ENCODE peak calls at places on chromosomes 2 and 18, in six cellular contexts. One of them, this sample, is unnamed.

GRCh38 chr2:241168366-241168765 is 18.1 kb downstream of the PPP1R7 start:
- DNase-seq in mucosa of descending colon: no peak
- DNase-seq in bronchial epithelial cell: no peak
- DNase-seq in psoas muscle: no peak
- DNase-seq in BJ: no peak
- DNase-seq in fibroblast of mammary gland: no peak
- DNase-seq in this sample: no peak

GRCh38 chr18:10053861-10054260 is 140.0 kb downstream of the VAPA start:
- DNase-seq in mucosa of descending colon: no peak
- DNase-seq in bronchial epithelial cell: no peak
- DNase-seq in psoas muscle: no peak
- DNase-seq in BJ: no peak
- DNase-seq in fibroblast of mammary gland: no peak
- DNase-seq in this sample: no peak

GRCh38 chr2:229674830-229675530 is 39.4 kb downstream of the DNER start:
- DNase-seq in mucosa of descending colon: no peak
- DNase-seq in bronchial epithelial cell: no peak
- DNase-seq in psoas muscle: no peak
- DNase-seq in BJ: no peak
- DNase-seq in fibroblast of mammary gland: no peak
- DNase-seq in this sample: no peak

GRCh38 chr2:47262657-47263056 is 107.5 kb upstream of the STPG4 start:
- DNase-seq in mucosa of descending colon: no peak
- DNase-seq in bronchial epithelial cell: no peak
- DNase-seq in psoas muscle: no peak
- DNase-seq in BJ: no peak
- DNase-seq in fibroblast of mammary gland: no peak
- DNase-seq in this sample: no peak

GRCh38 chr2:189222440-189222839 is 42.9 kb upstream of the COL5A2 start:
- DNase-seq in mucosa of descending colon: peak
- DNase-seq in bronchial epithelial cell: peak
- DNase-seq in psoas muscle: no peak
- DNase-seq in BJ: no peak
- DNase-seq in fibroblast of mammary gland: peak
- DNase-seq in this sample: peak

GRCh38 chr2:213188971-213189899 is 37.8 kb upstream of the IKZF2 start:
- DNase-seq in mucosa of descending colon: no peak
- DNase-seq in bronchial epithelial cell: no peak
- DNase-seq in psoas muscle: no peak
- DNase-seq in BJ: no peak
- DNase-seq in fibroblast of mammary gland: peak
- DNase-seq in this sample: no peak

GRCh38 chr2:65045651-65046050 is 10.6 kb upstream of the CEP68 start:
- DNase-seq in mucosa of descending colon: no peak
- DNase-seq in bronchial epithelial cell: no peak
- DNase-seq in psoas muscle: no peak
- DNase-seq in BJ: no peak
- DNase-seq in fibroblast of mammary gland: peak
- DNase-seq in this sample: no peak

GRCh38 chr18:67553471-67553870 is 37.0 kb upstream of the DSEL start:
- DNase-seq in mucosa of descending colon: no peak
- DNase-seq in bronchial epithelial cell: no peak
- DNase-seq in psoas muscle: no peak
- DNase-seq in BJ: no peak
- DNase-seq in fibroblast of mammary gland: no peak
- DNase-seq in this sample: no peak

GRCh38 chr18:23503967-23504352 is 649 bp downstream of the RMC1 start:
- DNase-seq in mucosa of descending colon: no peak
- DNase-seq in bronchial epithelial cell: no peak
- DNase-seq in psoas muscle: no peak
- DNase-seq in BJ: no peak
- DNase-seq in fibroblast of mammary gland: no peak
- DNase-seq in this sample: no peak

GRCh38 chr18:29161429-29161828 is 984.5 kb upstream of the CDH2 start:
- DNase-seq in mucosa of descending colon: no peak
- DNase-seq in bronchial epithelial cell: peak
- DNase-seq in psoas muscle: no peak
- DNase-seq in BJ: no peak
- DNase-seq in fibroblast of mammary gland: no peak
- DNase-seq in this sample: no peak

GRCh38 chr2:71935291-71935848 is 212.3 kb downstream of the CYP26B1 start:
- DNase-seq in mucosa of descending colon: no peak
- DNase-seq in bronchial epithelial cell: no peak
- DNase-seq in psoas muscle: peak
- DNase-seq in BJ: peak
- DNase-seq in fibroblast of mammary gland: peak
- DNase-seq in this sample: peak

GRCh38 chr2:449246-450067 is 161.6 kb upstream of the ALKAL2 start:
- DNase-seq in mucosa of descending colon: no peak
- DNase-seq in bronchial epithelial cell: no peak
- DNase-seq in psoas muscle: no peak
- DNase-seq in BJ: no peak
- DNase-seq in fibroblast of mammary gland: no peak
- DNase-seq in this sample: no peak

GRCh38 chr2:1162768-1163584 is 212.3 kb downstream of the SNTG2 start:
- DNase-seq in mucosa of descending colon: no peak
- DNase-seq in bronchial epithelial cell: no peak
- DNase-seq in psoas muscle: no peak
- DNase-seq in BJ: no peak
- DNase-seq in fibroblast of mammary gland: no peak
- DNase-seq in this sample: no peak

GRCh38 chr2:224062481-224063307 is 23.6 kb upstream of the SERPINE2 start:
- DNase-seq in mucosa of descending colon: no peak
- DNase-seq in bronchial epithelial cell: no peak
- DNase-seq in psoas muscle: no peak
- DNase-seq in BJ: no peak
- DNase-seq in fibroblast of mammary gland: no peak
- DNase-seq in this sample: no peak

GRCh38 chr2:189254268-189254883 is 74.8 kb upstream of the COL5A2 start:
- DNase-seq in mucosa of descending colon: no peak
- DNase-seq in bronchial epithelial cell: peak
- DNase-seq in psoas muscle: peak
- DNase-seq in BJ: peak
- DNase-seq in fibroblast of mammary gland: peak
- DNase-seq in this sample: peak

GRCh38 chr18:45920367-45920766 is 46.8 kb downstream of the EPG5 start:
- DNase-seq in mucosa of descending colon: peak
- DNase-seq in bronchial epithelial cell: peak
- DNase-seq in psoas muscle: peak
- DNase-seq in BJ: peak
- DNase-seq in fibroblast of mammary gland: peak
- DNase-seq in this sample: peak

GRCh38 chr2:235131334-235132305 is 179.8 kb downstream of the SH3BP4 start:
- DNase-seq in mucosa of descending colon: no peak
- DNase-seq in bronchial epithelial cell: no peak
- DNase-seq in psoas muscle: no peak
- DNase-seq in BJ: no peak
- DNase-seq in fibroblast of mammary gland: no peak
- DNase-seq in this sample: no peak

GRCh38 chr2:55169359-55169758 is 62.7 kb downstream of the CLHC1 start:
- DNase-seq in mucosa of descending colon: no peak
- DNase-seq in bronchial epithelial cell: no peak
- DNase-seq in psoas muscle: no peak
- DNase-seq in BJ: no peak
- DNase-seq in fibroblast of mammary gland: no peak
- DNase-seq in this sample: no peak

GRCh38 chr2:55176094-55176415 is 56.0 kb downstream of the CLHC1 start:
- DNase-seq in mucosa of descending colon: no peak
- DNase-seq in bronchial epithelial cell: no peak
- DNase-seq in psoas muscle: no peak
- DNase-seq in BJ: no peak
- DNase-seq in fibroblast of mammary gland: no peak
- DNase-seq in this sample: no peak

GRCh38 chr2:55169915-55170314 is 62.2 kb downstream of the CLHC1 start:
- DNase-seq in mucosa of descending colon: no peak
- DNase-seq in bronchial epithelial cell: no peak
- DNase-seq in psoas muscle: no peak
- DNase-seq in BJ: no peak
- DNase-seq in fibroblast of mammary gland: no peak
- DNase-seq in this sample: no peak

GRCh38 chr2:55175254-55176093 is 56.6 kb downstream of the CLHC1 start:
- DNase-seq in mucosa of descending colon: no peak
- DNase-seq in bronchial epithelial cell: peak
- DNase-seq in psoas muscle: no peak
- DNase-seq in BJ: no peak
- DNase-seq in fibroblast of mammary gland: peak
- DNase-seq in this sample: no peak

GRCh38 chr2:55173422-55174020 is 58.6 kb downstream of the CLHC1 start:
- DNase-seq in mucosa of descending colon: no peak
- DNase-seq in bronchial epithelial cell: no peak
- DNase-seq in psoas muscle: no peak
- DNase-seq in BJ: no peak
- DNase-seq in fibroblast of mammary gland: no peak
- DNase-seq in this sample: no peak
- H3K4me3 ChIP-seq in mucosa of descending colon: no peak
- H3K4me3 ChIP-seq in bronchial epithelial cell: no peak
- H3K4me3 ChIP-seq in psoas muscle: no peak
- H3K4me3 ChIP-seq in BJ: no peak
- H3K4me3 ChIP-seq in fibroblast of mammary gland: no peak
- H3K4me3 ChIP-seq in this sample: no peak

GRCh38 chr2:177262137-177262536 is 2.4 kb downstream of the NFE2L2 start:
- DNase-seq in mucosa of descending colon: no peak
- DNase-seq in bronchial epithelial cell: no peak
- DNase-seq in psoas muscle: no peak
- DNase-seq in BJ: no peak
- DNase-seq in fibroblast of mammary gland: no peak
- DNase-seq in this sample: no peak

GRCh38 chr2:177262958-177263450 is 1.5 kb downstream of the NFE2L2 start:
- DNase-seq in mucosa of descending colon: no peak
- DNase-seq in bronchial epithelial cell: no peak
- DNase-seq in psoas muscle: no peak
- DNase-seq in BJ: no peak
- DNase-seq in fibroblast of mammary gland: no peak
- DNase-seq in this sample: no peak

GRCh38 chr2:177260398-177260797 is 4.1 kb downstream of the NFE2L2 start:
- DNase-seq in mucosa of descending colon: no peak
- DNase-seq in bronchial epithelial cell: no peak
- DNase-seq in psoas muscle: no peak
- DNase-seq in BJ: no peak
- DNase-seq in fibroblast of mammary gland: no peak
- DNase-seq in this sample: no peak

GRCh38 chr2:177263451-177264208 is 897 bp downstream of the NFE2L2 start:
- DNase-seq in mucosa of descending colon: peak
- DNase-seq in bronchial epithelial cell: peak
- DNase-seq in psoas muscle: peak
- DNase-seq in BJ: peak
- DNase-seq in fibroblast of mammary gland: peak
- DNase-seq in this sample: peak

DNA sequence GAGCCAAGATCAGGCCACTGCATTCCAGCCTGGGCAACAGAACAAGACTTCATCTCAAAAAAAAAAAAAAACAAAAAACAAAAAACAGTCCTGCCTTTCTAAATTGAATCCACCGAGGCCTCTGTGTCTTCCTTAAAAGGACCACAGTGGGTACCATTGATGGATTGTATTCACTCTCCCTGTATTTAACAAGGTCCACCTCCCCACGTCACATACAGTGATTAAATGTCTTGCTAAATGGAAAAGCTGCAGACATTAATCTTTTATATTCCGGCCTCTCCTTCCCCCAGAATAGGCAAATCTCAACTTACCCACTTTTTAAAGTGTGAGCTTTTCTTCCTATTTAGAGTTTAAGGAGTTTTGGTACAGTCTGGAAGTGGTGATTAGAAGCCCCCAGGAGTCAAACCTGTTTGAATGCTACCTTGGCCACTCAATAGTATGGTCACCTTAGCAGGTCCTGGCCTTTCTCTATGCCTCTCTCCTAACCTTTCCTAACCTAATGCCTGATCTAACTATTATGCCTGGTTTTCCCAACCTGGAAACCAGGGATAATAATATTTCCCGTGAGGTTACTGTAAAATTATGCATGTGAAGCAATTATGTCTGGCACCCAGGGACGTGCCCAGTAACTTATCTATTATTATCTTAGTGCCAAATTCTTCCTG is 3.3 kb downstream of the NFE2L2 start:
- DNase-seq in mucosa of descending colon: no peak
- DNase-seq in bronchial epithelial cell: no peak
- DNase-seq in psoas muscle: no peak
- DNase-seq in BJ: no peak
- DNase-seq in fibroblast of mammary gland: no peak
- DNase-seq in this sample: no peak
- H3K4me3 ChIP-seq in mucosa of descending colon: no peak
- H3K4me3 ChIP-seq in bronchial epithelial cell: peak
- H3K4me3 ChIP-seq in psoas muscle: peak
- H3K4me3 ChIP-seq in BJ: peak
- H3K4me3 ChIP-seq in fibroblast of mammary gland: peak
- H3K4me3 ChIP-seq in this sample: peak

DNA sequence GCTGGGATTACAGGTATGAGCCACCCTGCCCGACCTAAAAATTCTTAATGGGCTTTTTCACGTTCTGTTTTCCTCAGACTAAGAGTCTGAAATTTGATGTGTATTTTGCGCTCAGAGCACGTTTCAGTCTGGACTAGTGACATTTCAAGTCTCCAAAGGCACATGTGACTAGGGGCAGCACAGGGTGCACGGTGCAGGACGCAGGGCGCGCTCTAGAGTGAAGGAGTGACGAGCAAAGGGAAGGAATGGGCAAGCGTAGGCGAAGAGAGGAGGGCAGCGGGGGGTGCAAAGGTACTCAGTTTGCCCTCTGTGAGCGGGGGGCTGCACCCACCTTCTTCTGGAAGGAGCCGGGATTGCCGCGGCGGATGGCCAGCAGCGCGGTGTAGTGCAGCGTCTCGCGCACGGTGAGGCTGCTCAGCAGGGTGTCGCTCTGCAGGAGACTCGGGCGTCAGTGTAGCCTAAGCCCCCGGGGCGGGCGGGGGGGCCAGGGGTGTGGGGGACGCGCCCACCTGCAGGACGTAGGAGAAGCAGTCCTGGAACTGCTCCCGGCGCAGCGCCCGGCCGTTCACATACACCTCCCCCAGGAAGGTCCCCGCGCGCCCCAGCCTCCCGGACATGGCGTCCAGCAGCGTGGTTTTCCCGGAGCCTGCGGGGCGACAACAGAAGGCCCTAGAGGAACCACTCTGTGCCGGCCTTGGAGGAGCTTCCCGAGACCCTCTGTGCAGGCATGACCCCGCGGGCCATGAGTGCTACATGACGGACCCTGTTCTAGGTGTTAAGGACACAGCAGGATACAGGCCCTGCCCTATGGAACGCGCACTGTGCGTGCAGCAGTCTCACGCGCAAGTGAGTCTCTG is 7.0 kb downstream of the ABCG5 start:
- DNase-seq in mucosa of descending colon: peak
- DNase-seq in bronchial epithelial cell: no peak
- DNase-seq in psoas muscle: no peak
- DNase-seq in BJ: no peak
- DNase-seq in fibroblast of mammary gland: no peak
- DNase-seq in this sample: no peak
- H3K4me3 ChIP-seq in mucosa of descending colon: no peak
- H3K4me3 ChIP-seq in bronchial epithelial cell: no peak
- H3K4me3 ChIP-seq in psoas muscle: peak
- H3K4me3 ChIP-seq in BJ: no peak
- H3K4me3 ChIP-seq in fibroblast of mammary gland: no peak
- H3K4me3 ChIP-seq in this sample: peak

DNA sequence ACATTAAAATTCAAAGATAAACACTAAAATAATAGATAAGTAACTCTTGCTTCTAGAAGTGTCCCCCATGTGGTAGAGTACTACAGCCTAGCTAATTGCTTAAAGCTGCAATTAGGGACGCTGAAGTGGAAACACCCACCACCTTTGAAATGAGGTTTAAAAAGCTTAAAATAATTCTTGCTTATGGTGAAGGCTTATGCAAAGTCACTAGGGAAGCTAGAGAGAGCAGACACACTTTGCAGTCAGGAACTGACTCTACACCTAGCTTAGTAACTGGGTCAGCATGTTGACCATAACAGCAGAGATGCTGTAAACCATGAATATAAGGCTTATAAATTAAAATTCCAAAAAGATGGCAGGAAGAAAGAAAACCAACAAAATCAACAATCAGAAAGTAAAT is 65.4 kb upstream of the DSG1 start:
- DNase-seq in mucosa of descending colon: no peak
- DNase-seq in bronchial epithelial cell: no peak
- DNase-seq in psoas muscle: no peak
- DNase-seq in BJ: no peak
- DNase-seq in fibroblast of mammary gland: no peak
- DNase-seq in this sample: no peak
- H3K4me3 ChIP-seq in mucosa of descending colon: no peak
- H3K4me3 ChIP-seq in bronchial epithelial cell: no peak
- H3K4me3 ChIP-seq in psoas muscle: no peak
- H3K4me3 ChIP-seq in BJ: no peak
- H3K4me3 ChIP-seq in fibroblast of mammary gland: no peak
- H3K4me3 ChIP-seq in this sample: no peak

This sample was measured in skeletal muscle cell.